ENCODE peak calls at places on chromosomes 6 and 20, in eight cellular contexts. X is heart right ventricle, V is lower lobe of right lung, E is GM20000, A is AG09309, P is GM10248, U is osteocyte, W is OCI-LY7. N is an unnamed sample.

GRCh38 chr6:144402750-144403149 is 117.6 kb downstream of the UTRN start:
- DNase-seq in X (no peak), U (no peak), A (no peak), P (no peak), W (no peak), E (no peak), V (no peak), N (no peak)

GRCh38 chr20:50744143-50744792 is 12.9 kb downstream of the PARD6B start:
- DNase-seq in X (peak), E (no peak), W (no peak), U (peak), A (peak), P (no peak), V (no peak), N (peak)

GRCh38 chr20:35606127-35606526 is 9.5 kb upstream of the SPAG4 start:
- DNase-seq in V (no peak), U (no peak), W (no peak), P (no peak), A (no peak), X (no peak), E (no peak), N (no peak)

GRCh38 chr20:5720696-5721095 is 29.5 kb upstream of the SHLD1 start:
- DNase-seq in U (no peak), V (no peak), E (no peak), X (no peak), W (no peak), P (no peak), A (no peak), N (no peak)

GRCh38 chr6:116066789-116067188 is 6.1 kb upstream of the FRK start:
- DNase-seq in V (no peak), X (no peak), E (no peak), U (no peak), P (no peak), W (no peak), A (no peak), N (no peak)

GRCh38 chr6:84910881-84911607 is 146.6 kb upstream of the TBX18 start:
- DNase-seq in U (no peak), E (no peak), A (no peak), W (no peak), P (no peak), X (no peak), V (no peak), N (no peak)

GRCh38 chr6:56552212-56553130 is 90.2 kb downstream of the DST start:
- DNase-seq in W (no peak), U (no peak), E (no peak), V (no peak), P (no peak), X (no peak), A (no peak), N (no peak)

GRCh38 chr6:139152892-139153271 is 18.0 kb downstream of the HECA start:
- DNase-seq in X (no peak), U (no peak), A (no peak), P (no peak), W (no peak), E (no peak), V (no peak), N (no peak)

GRCh38 chr6:132624175-132624574 is at the start of gene TAAR2:
- DNase-seq in V (no peak), X (no peak), U (no peak), P (no peak), E (no peak), A (no peak), W (no peak), N (no peak)

GRCh38 chr6:148074291-148074690 is 268.3 kb upstream of the SASH1 start:
- DNase-seq in A (no peak), W (no peak), U (no peak), X (no peak), V (no peak), P (no peak), E (no peak), N (no peak)

GRCh38 chr20:49557449-49557848 is 10.5 kb downstream of the PTGIS start:
- DNase-seq in E (no peak), X (no peak), A (no peak), W (no peak), P (no peak), U (no peak), V (no peak), N (no peak)

GRCh38 chr6:22401206-22401605 is 104.4 kb upstream of the PRL start:
- DNase-seq in P (no peak), U (no peak), E (no peak), A (no peak), W (no peak), X (no peak), V (no peak), N (no peak)

GRCh38 chr6:67009818-67010217 is 1302.8 kb upstream of the EYS start:
- DNase-seq in U (peak), P (no peak), E (no peak), X (no peak), V (no peak), W (peak), A (no peak), N (no peak)

GRCh38 chr20:34431168-34431567 is 68.1 kb downstream of the ITCH start:
- DNase-seq in V (no peak), U (no peak), W (no peak), E (no peak), X (no peak), P (no peak), A (no peak), N (no peak)

GRCh38 chr6:121849477-121849876 is 414.0 kb downstream of the GJA1 start:
- DNase-seq in U (no peak), A (no peak), P (peak), V (no peak), E (peak), X (peak), W (peak), N (no peak)

GRCh38 chr6:105713474-105714118 is 310.7 kb upstream of the PREP start:
- DNase-seq in V (no peak), X (no peak), W (peak), U (no peak), E (no peak), P (no peak), A (no peak), N (no peak)

GRCh38 chr6:112205521-112206458 is 48.6 kb downstream of the LAMA4 start:
- DNase-seq in A (no peak), V (no peak), W (no peak), E (no peak), P (no peak), U (no peak), X (no peak), N (no peak)

GRCh38 chr6:107819976-107820551 is 4.0 kb downstream of the SCML4 start:
- DNase-seq in W (no peak), E (no peak), X (no peak), A (no peak), U (peak), V (no peak), P (no peak), N (peak)

GRCh38 chr6:169527306-169527705 is 174.5 kb downstream of the WDR27 start:
- DNase-seq in V (no peak), P (no peak), U (no peak), W (no peak), X (no peak), E (no peak), A (no peak), N (no peak)

GRCh38 chr6:153503810-153504209 is 372.7 kb upstream of the RGS17 start:
- DNase-seq in E (no peak), A (no peak), X (no peak), P (no peak), U (no peak), W (peak), V (no peak), N (no peak)

GRCh38 chr20:6169251-6169650 is 46.4 kb upstream of the FERMT1 start:
- DNase-seq in E (no peak), X (no peak), V (no peak), A (no peak), P (no peak), U (no peak), W (no peak), N (no peak)

GRCh38 chr6:105769197-105769596 is 316.9 kb upstream of the PRDM1 start:
- DNase-seq in A (no peak), V (no peak), W (no peak), P (no peak), U (no peak), E (no peak), X (no peak), N (no peak)

GRCh38 chr6:94478178-94479140 is 1059.1 kb upstream of the EPHA7 start:
- DNase-seq in U (no peak), X (no peak), P (no peak), A (no peak), W (no peak), V (no peak), E (no peak), N (no peak)

GRCh38 chr20:56229821-56230220 is 18.7 kb upstream of the MC3R start:
- DNase-seq in X (no peak), P (no peak), W (no peak), U (no peak), A (no peak), E (no peak), V (no peak), N (no peak)

GRCh38 chr6:158229823-158230222 is 61.7 kb downstream of the GTF2H5 start:
- DNase-seq in W (no peak), V (no peak), X (no peak), A (no peak), U (no peak), P (no peak), E (no peak), N (no peak)

GRCh38 chr6:16700202-16700997 is 60.9 kb downstream of the ATXN1 start:
- DNase-seq in E (no peak), A (no peak), U (no peak), W (no peak), P (no peak), X (no peak), V (no peak), N (no peak)

GRCh38 chr6:156794963-156795362 is 17.8 kb downstream of the ARID1B start:
- DNase-seq in X (no peak), A (no peak), V (no peak), W (no peak), P (peak), U (no peak), E (peak), N (no peak)

DNA sequence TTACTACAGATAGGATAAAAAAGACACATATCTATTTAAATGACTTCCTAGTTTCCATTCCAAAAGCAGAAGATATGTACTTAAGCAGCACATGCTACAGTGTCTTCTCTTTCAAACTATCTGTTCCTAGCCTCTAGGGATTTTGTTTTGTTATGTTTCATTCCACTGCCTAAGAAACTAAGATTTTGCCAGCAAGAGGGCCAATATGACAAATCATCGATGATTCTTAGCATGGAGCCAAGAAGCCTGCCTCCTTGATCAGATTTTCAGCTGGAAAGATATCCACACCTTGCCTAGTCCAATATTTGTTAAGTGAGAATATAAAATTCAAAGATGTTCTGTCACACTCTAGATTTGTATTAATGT is 7.0 kb downstream of the SNX5 start:
- DNase-seq in P (no peak), A (no peak), V (no peak), E (no peak), X (no peak), U (no peak), W (no peak), N (no peak)
- TF ChIP-seq CTCF in P (no peak), A (no peak), V (no peak), E (no peak), X (no peak), U (no peak), W (no peak), N (no peak)

DNA sequence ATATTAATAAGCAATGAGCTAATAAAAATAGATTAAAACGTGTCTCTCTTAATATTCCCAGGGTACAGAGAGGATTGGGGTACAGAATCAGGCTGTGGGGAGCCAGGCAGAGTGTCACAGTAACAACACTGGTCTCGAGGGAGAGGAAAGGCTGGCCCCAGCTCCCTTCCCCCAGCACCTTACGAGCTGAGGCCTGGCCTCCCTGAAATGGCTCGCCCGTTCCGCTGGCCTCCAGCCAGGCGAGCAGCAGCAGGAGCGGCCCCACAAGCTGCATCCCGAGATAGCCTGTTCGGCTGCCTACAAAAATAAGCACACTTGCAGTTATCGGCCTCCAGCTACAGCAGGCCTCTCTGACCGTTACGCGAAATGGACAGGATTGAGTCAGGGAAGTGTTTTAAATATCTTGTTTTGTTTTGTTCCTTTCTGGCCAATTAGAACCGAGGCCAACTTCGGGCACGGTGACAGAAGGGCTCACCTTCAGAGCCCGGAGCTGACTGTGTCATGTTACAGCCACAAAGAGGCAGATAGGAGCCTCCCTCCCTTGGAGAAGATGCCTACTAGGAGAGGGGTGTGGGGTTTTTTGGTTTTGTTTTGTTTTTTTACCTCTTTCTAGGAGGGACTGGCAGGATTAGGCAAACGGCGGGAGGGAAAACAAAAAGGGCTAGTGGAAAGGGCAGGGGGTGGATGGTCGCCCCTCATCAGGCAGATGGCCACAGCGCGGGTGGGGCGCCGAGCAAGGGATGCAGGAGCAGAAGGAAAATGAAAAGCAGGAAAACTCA is 4.2 kb upstream of the ZMYND8 start:
- DNase-seq in W (no peak), V (peak), E (peak), U (peak), X (peak), P (peak), A (peak), N (peak)
- TF ChIP-seq CTCF in W (no peak), V (no peak), E (no peak), U (no peak), X (no peak), P (no peak), A (no peak), N (no peak)

GRCh38 chr20:4230185-4230584 is 214.8 kb upstream of the RNF24 start:
- DNase-seq in U (no peak), E (no peak), P (no peak), W (no peak), V (no peak), A (no peak), X (no peak), N (no peak)

GRCh38 chr20:4229415-4229814 is 214.1 kb upstream of the RNF24 start:
- DNase-seq in U (no peak), X (no peak), E (no peak), P (no peak), V (no peak), W (no peak), A (no peak), N (no peak)

GRCh38 chr20:4225778-4226177 is 210.4 kb upstream of the RNF24 start:
- DNase-seq in E (no peak), X (peak), P (no peak), A (peak), V (no peak), W (no peak), U (no peak), N (no peak)

GRCh38 chr20:4226330-4227084 is 211.1 kb upstream of the RNF24 start:
- DNase-seq in A (no peak), V (no peak), P (no peak), W (no peak), E (no peak), U (no peak), X (no peak), N (no peak)

DNA sequence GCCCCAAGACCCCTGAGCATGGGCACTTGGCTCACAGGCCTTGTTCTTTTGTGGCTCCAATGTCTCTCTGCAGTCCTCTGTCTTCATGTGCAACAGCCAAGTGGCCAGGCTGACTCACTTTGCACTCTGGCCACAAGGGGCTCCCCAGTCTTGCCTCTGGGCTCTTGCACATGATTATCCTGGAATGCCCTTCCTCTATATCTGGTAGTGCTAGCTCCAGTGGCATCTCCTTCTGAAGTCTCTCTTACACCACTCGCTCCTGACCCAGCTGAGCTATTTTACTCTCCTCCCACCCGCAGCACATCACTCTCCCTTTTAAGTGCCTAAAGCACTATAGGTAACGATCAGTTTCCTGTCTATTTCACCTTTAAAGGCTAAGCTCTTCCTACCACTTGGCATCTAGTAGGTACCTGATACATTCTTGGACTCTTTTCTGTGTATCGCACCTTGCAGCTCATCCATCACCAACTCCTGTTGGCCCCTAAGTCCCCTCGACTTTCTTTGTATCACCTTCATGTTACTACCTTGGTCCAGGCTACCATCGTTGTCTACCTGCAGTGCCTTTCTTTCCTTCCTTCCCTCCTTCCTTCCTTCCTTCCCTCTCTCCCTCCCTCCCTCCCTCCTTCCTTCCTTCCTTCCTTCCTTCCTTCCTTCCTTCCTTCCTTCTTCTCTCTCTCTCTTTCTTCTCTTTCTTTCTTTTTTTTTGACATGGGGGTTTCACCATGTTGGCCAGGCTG is 211.9 kb upstream of the RNF24 start:
- DNase-seq in A (peak), X (no peak), W (peak), U (no peak), E (no peak), V (no peak), P (no peak), N (no peak)
- TF ChIP-seq CTCF in A (peak), X (no peak), W (peak), U (peak), E (peak), V (peak), P (peak), N (peak)

GRCh38 chr6:2505624-2506023 is 245.1 kb downstream of the MYLK4 start:
- DNase-seq in X (no peak), A (no peak), W (peak), V (no peak), E (no peak), U (peak), P (no peak), N (peak)
- TF ChIP-seq CTCF in X (no peak), A (peak), W (peak), V (no peak), E (no peak), U (peak), P (no peak), N (peak)

DNA sequence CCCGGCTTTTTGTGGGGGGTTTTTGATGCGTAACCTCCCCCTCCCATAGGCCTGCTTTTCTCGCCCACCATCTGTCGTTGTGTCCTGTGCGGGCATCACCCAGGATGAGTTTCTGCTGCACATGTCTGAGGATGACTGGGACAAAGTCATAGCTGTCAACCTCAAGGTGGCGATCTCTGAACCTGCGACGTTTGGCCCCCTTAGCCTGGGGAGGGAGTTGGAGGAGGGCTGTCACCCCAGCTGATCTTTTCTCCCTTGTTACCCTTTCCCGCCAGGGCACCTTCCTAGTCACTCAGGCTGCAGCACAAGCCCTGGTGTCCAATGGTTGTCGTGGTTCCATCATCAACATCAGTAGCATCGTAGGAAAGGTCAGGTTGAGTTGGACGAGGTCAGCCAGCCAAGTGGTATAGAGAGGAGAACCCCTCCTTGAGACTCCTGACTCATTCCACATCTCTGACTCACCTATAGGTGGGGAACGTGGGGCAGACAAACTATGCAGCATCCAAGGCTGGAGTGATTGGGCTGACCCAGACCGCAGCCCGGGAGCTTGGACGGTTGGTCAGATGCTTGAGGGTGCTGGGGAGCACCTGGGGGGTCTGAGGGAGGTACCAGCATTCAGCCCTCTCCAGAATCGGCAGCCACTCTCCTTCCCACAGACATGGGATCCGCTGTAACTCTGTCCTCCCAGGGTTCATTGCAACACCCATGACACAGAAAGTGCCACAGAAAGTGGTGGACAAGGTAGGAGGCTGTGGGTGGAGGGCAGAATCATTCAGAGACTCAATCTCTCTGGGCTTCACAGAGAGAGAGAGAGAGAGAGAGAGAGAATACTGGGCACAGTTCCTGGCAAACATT is 944 bp downstream of the HSD17B8 start:
- DNase-seq in V (no peak), X (no peak), P (no peak), A (no peak), E (peak), U (no peak), W (peak), N (no peak)
- TF ChIP-seq CTCF in V (no peak), X (no peak), P (peak), A (no peak), E (peak), U (no peak), W (peak), N (no peak)

GRCh38 chr6:63635563-63636515 is at the start of gene PHF3:
- DNase-seq in E (peak), P (peak), A (peak), W (peak), X (peak), V (peak), U (peak), N (peak)
- TF ChIP-seq CTCF in E (no peak), P (no peak), A (peak), W (peak), X (no peak), V (peak), U (peak), N (peak)

GRCh38 chr20:53181866-53182376 is 209.8 kb downstream of the TSHZ2 start:
- DNase-seq in P (no peak), A (no peak), E (no peak), V (no peak), W (no peak), U (no peak), X (no peak), N (no peak)

GRCh38 chr20:53187402-53187801 is 215.2 kb downstream of the TSHZ2 start:
- DNase-seq in A (no peak), W (peak), P (no peak), U (no peak), V (no peak), X (no peak), E (no peak), N (no peak)

GRCh38 chr20:53183181-53183580 is 211.0 kb downstream of the TSHZ2 start:
- DNase-seq in U (no peak), W (no peak), V (no peak), X (no peak), A (no peak), E (no peak), P (no peak), N (no peak)

GRCh38 chr20:53190225-53190624 is 218.1 kb downstream of the TSHZ2 start:
- DNase-seq in V (no peak), U (no peak), A (no peak), P (no peak), W (no peak), E (no peak), X (no peak), N (no peak)

GRCh38 chr20:53186630-53187029 is 214.5 kb downstream of the TSHZ2 start:
- DNase-seq in W (no peak), P (no peak), U (no peak), A (no peak), X (no peak), V (no peak), E (no peak), N (no peak)
- TF ChIP-seq CTCF in W (peak), P (no peak), U (no peak), A (no peak), X (no peak), V (no peak), E (no peak), N (peak)

N was measured in type B pancreatic cell.